ENCODE peak calls at places on chromosomes 5 and 9, in four cellular contexts. F, H, T and R are unnamed samples.

GRCh38 chr5:37576496-37576895 is 197.4 kb downstream of the WDR70 start:
- DNase-seq in F (no peak), H (no peak), T (no peak), R (no peak)

GRCh38 chr9:83538172-83538889 is at the start of gene FRMD3:
- DNase-seq in F (peak), T (no peak), H (no peak), R (peak)

GRCh38 chr9:12640021-12640587 is 53.1 kb upstream of the TYRP1 start:
- DNase-seq in T (no peak), H (no peak), F (peak), R (peak)

GRCh38 chr9:130327781-130328348 is 62.3 kb downstream of the HMCN2 start:
- DNase-seq in H (no peak), F (no peak), T (no peak), R (no peak)

GRCh38 chr5:147957906-147958305 is 51.6 kb upstream of the C5orf46 start:
- DNase-seq in H (no peak), F (no peak), T (no peak), R (no peak)

GRCh38 chr9:105890046-105890822 is 195.9 kb downstream of the TMEM38B start:
- DNase-seq in F (no peak), T (no peak), H (no peak), R (no peak)

GRCh38 chr9:101995231-101995630 is 256.8 kb upstream of the GRIN3A start:
- DNase-seq in F (no peak), T (no peak), H (no peak), R (no peak)

GRCh38 chr5:100799166-100799565 is 103.9 kb downstream of the ST8SIA4 start:
- DNase-seq in H (no peak), T (no peak), F (no peak), R (no peak)

GRCh38 chr5:16867585-16867953 is 68.5 kb downstream of the MYO10 start:
- DNase-seq in F (no peak), T (no peak), H (no peak), R (no peak)

GRCh38 chr5:1826235-1826980 is 25.2 kb downstream of the NDUFS6 start:
- DNase-seq in H (no peak), T (no peak), F (no peak), R (no peak)
- TF ChIP-seq TARDBP in H (no peak), T (no peak), F (no peak), R (no peak)

GRCh38 chr5:138139776-138140080 is 500 bp upstream of the NME5 start:
- DNase-seq in F (no peak), T (no peak), H (no peak), R (no peak)
- TF ChIP-seq TARDBP in F (no peak), T (no peak), H (no peak), R (no peak)

GRCh38 chr5:136506131-136506530 is 140.8 kb upstream of the TRPC7 start:
- DNase-seq in H (no peak), F (no peak), T (no peak), R (no peak)

DNA sequence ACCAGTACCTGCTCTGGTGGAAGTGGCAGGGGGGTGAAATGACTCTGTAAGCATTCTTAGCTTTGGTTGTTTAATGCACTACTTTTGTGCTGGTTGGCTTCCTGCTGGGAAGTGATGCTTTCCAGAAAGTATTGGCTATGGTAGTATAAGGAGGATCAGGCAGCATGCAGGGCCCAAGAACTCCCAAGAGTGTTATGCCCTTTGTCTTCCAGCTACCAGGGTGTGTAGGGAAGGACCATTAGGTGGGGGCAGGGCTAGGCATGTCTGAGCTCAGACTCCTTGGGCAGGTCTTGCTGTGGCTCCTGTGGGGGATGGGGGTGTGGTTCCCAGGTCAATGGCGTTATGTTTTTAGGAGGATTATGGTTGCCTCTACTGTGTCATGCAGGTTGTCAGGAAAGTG is 135.8 kb upstream of the TRPC7 start:
- DNase-seq in T (no peak), F (no peak), H (no peak), R (no peak)
- TF ChIP-seq TARDBP in T (no peak), F (no peak), H (no peak), R (no peak)

DNA sequence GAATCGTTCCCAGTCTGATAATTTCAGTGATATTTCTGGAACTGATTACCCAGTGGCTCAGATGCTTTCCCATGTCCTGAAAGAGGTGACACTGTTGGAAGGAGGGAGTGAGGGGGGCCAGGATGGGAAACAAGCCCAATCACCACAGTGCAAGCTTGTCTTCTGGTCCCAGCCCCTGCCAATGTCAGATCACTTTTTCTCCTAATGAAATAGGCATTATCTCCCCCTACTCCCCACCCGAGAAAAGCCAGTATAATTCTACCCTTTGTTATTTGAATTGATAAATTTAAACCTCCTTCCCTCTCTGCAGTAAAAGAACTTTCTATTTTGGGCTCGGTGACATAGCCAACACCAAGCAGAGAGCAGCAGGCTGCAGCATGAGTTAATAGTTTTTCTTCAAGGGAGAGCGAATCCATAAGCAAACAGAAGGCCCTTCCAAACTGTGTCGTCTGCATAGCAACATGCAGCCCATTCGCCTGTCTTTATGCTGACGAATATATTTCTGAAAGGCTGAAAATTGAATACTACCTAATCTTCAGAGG is 14.6 kb upstream of the PPP2CA start:
- DNase-seq in H (no peak), T (no peak), F (peak), R (peak)
- TF ChIP-seq TARDBP in H (no peak), T (no peak), F (no peak), R (no peak)

DNA sequence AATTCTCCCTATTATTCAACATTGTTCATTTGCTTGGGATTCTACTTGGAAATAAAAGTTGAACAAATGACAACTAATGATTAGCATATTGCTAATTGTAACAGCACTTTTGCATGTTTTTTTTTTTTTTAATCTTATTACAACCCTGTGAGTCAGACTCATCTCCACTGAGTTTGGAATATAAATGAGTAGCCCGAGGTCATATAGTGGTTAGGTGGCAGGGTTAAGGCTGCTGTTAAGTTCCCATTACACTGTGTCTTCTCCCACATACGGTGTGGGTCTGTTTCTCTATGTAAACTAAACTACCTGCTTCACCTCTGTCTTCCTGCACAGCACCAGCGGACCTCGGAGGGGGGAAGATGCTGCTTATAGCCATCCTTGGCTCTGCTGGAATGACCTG is 92.4 kb downstream of the EQTN start:
- DNase-seq in F (no peak), H (no peak), T (no peak), R (no peak)
- TF ChIP-seq TARDBP in F (no peak), H (no peak), T (no peak), R (no peak)

GRCh38 chr5:106415541-106415940 is 1255.2 kb downstream of the EFNA5 start:
- DNase-seq in H (no peak), F (no peak), T (no peak), R (no peak)
- TF ChIP-seq TARDBP in H (no peak), F (no peak), T (no peak), R (no peak)

GRCh38 chr5:149598966-149599365 is 17.7 kb downstream of the ARHGEF37 start:
- DNase-seq in T (no peak), H (no peak), F (no peak), R (no peak)

GRCh38 chr5:149597618-149598017 is 16.3 kb downstream of the ARHGEF37 start:
- DNase-seq in T (no peak), F (no peak), H (no peak), R (no peak)

GRCh38 chr5:149599375-149599774 is 18.1 kb downstream of the ARHGEF37 start:
- DNase-seq in T (no peak), H (no peak), F (no peak), R (no peak)

GRCh38 chr5:149594206-149594895 is 13.1 kb downstream of the ARHGEF37 start:
- DNase-seq in F (no peak), T (no peak), H (no peak), R (no peak)

DNA sequence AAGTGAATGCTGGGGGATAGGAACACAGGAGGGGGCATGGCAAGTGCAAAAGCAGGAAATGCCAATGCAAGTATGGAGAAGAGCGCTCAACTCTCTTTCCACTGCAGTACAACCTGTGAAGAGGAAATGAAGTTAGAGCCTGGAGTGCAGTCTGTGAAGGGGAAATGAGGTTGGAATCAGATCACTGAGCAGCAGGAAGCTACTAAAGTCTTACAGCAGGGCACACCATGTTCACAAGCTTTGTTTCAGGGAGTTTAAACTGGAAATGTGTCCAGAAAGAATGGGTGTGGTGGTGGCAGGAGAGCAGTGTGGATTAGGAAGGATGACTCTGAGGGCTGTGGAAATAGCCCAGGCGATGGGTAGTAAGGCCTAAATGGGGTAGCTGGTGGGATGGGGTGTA is 15.4 kb downstream of the ARHGEF37 start:
- DNase-seq in H (no peak), F (no peak), T (no peak), R (no peak)
- TF ChIP-seq TARDBP in H (no peak), F (no peak), T (no peak), R (no peak)

GRCh38 chr5:172503925-172504730 is 49.8 kb upstream of the SH3PXD2B start:
- DNase-seq in F (no peak), H (no peak), T (no peak), R (no peak)

GRCh38 chr5:172505403-172505759 is 51.1 kb upstream of the SH3PXD2B start:
- DNase-seq in H (no peak), T (no peak), F (no peak), R (no peak)

GRCh38 chr5:172506921-172507320 is 52.6 kb upstream of the SH3PXD2B start:
- DNase-seq in T (no peak), H (no peak), F (no peak), R (no peak)

GRCh38 chr5:172504736-172505402 is 50.5 kb upstream of the SH3PXD2B start:
- DNase-seq in H (no peak), F (no peak), T (no peak), R (no peak)

GRCh38 chr5:172505840-172506638 is 51.7 kb upstream of the SH3PXD2B start:
- DNase-seq in H (no peak), T (no peak), F (no peak), R (no peak)
- TF ChIP-seq TARDBP in H (no peak), T (no peak), F (no peak), R (no peak)